ENCODE peak calls at places on chromosomes 2 and 18, in six cellular contexts. One of them, this sample, is unnamed.

GRCh38 chr2:38581193-38582147 is 21.3 kb downstream of the HNRNPLL start:
- DNase-seq in activated CD4-positive, alpha-beta memory T cell treated with anti-CD3 and anti-CD28 coated beads for 36 hours: peak
- DNase-seq in KG1: peak
- DNase-seq in retina: peak
- DNase-seq in H54: no peak
- DNase-seq in NCI-H2029: peak
- DNase-seq in this sample: no peak

GRCh38 chr2:20371656-20372055 is 21.0 kb upstream of the PUM2 start:
- DNase-seq in activated CD4-positive, alpha-beta memory T cell treated with anti-CD3 and anti-CD28 coated beads for 36 hours: no peak
- DNase-seq in KG1: no peak
- DNase-seq in retina: no peak
- DNase-seq in H54: no peak
- DNase-seq in NCI-H2029: no peak
- DNase-seq in this sample: no peak

GRCh38 chr2:136384541-136385303 is 266.8 kb upstream of the CXCR4 start:
- DNase-seq in activated CD4-positive, alpha-beta memory T cell treated with anti-CD3 and anti-CD28 coated beads for 36 hours: peak
- DNase-seq in KG1: peak
- DNase-seq in retina: peak
- DNase-seq in H54: no peak
- DNase-seq in NCI-H2029: peak
- DNase-seq in this sample: no peak

GRCh38 chr2:215751200-215751910 is 262.0 kb downstream of the MREG start:
- DNase-seq in activated CD4-positive, alpha-beta memory T cell treated with anti-CD3 and anti-CD28 coated beads for 36 hours: no peak
- DNase-seq in KG1: no peak
- DNase-seq in retina: no peak
- DNase-seq in H54: peak
- DNase-seq in NCI-H2029: no peak
- DNase-seq in this sample: no peak

GRCh38 chr2:12202702-12203101 is 456.3 kb downstream of the LPIN1 start:
- DNase-seq in activated CD4-positive, alpha-beta memory T cell treated with anti-CD3 and anti-CD28 coated beads for 36 hours: no peak
- DNase-seq in KG1: no peak
- DNase-seq in retina: no peak
- DNase-seq in H54: no peak
- DNase-seq in NCI-H2029: no peak
- DNase-seq in this sample: no peak

GRCh38 chr2:40415391-40415790 is 36.5 kb downstream of the SLC8A1 start:
- DNase-seq in activated CD4-positive, alpha-beta memory T cell treated with anti-CD3 and anti-CD28 coated beads for 36 hours: no peak
- DNase-seq in KG1: no peak
- DNase-seq in retina: no peak
- DNase-seq in H54: no peak
- DNase-seq in NCI-H2029: no peak
- DNase-seq in this sample: no peak

GRCh38 chr18:79605481-79605880 is 74.1 kb upstream of the CTDP1 start:
- DNase-seq in activated CD4-positive, alpha-beta memory T cell treated with anti-CD3 and anti-CD28 coated beads for 36 hours: no peak
- DNase-seq in KG1: no peak
- DNase-seq in retina: no peak
- DNase-seq in H54: no peak
- DNase-seq in NCI-H2029: no peak
- DNase-seq in this sample: peak

GRCh38 chr18:40414155-40414754 is 1540.8 kb upstream of the PIK3C3 start:
- DNase-seq in activated CD4-positive, alpha-beta memory T cell treated with anti-CD3 and anti-CD28 coated beads for 36 hours: no peak
- DNase-seq in KG1: no peak
- DNase-seq in retina: peak
- DNase-seq in H54: no peak
- DNase-seq in NCI-H2029: peak
- DNase-seq in this sample: no peak

GRCh38 chr2:226426292-226426736 is 373.3 kb downstream of the IRS1 start:
- DNase-seq in activated CD4-positive, alpha-beta memory T cell treated with anti-CD3 and anti-CD28 coated beads for 36 hours: no peak
- DNase-seq in KG1: no peak
- DNase-seq in retina: no peak
- DNase-seq in H54: no peak
- DNase-seq in NCI-H2029: no peak
- DNase-seq in this sample: no peak

GRCh38 chr18:6785001-6785400 is 55.5 kb downstream of the ARHGAP28 start:
- DNase-seq in activated CD4-positive, alpha-beta memory T cell treated with anti-CD3 and anti-CD28 coated beads for 36 hours: no peak
- DNase-seq in KG1: no peak
- DNase-seq in retina: no peak
- DNase-seq in H54: no peak
- DNase-seq in NCI-H2029: no peak
- DNase-seq in this sample: no peak

GRCh38 chr2:84532291-84532690 is 16.0 kb downstream of the DNAH6 start:
- DNase-seq in activated CD4-positive, alpha-beta memory T cell treated with anti-CD3 and anti-CD28 coated beads for 36 hours: no peak
- DNase-seq in KG1: no peak
- DNase-seq in retina: no peak
- DNase-seq in H54: no peak
- DNase-seq in NCI-H2029: no peak
- DNase-seq in this sample: no peak

GRCh38 chr18:59881728-59882685 is 17.8 kb upstream of the PMAIP1 start:
- DNase-seq in activated CD4-positive, alpha-beta memory T cell treated with anti-CD3 and anti-CD28 coated beads for 36 hours: peak
- DNase-seq in KG1: no peak
- DNase-seq in retina: no peak
- DNase-seq in H54: no peak
- DNase-seq in NCI-H2029: no peak
- DNase-seq in this sample: no peak

GRCh38 chr2:158184556-158185343 is 83.1 kb downstream of the UPP2 start:
- DNase-seq in activated CD4-positive, alpha-beta memory T cell treated with anti-CD3 and anti-CD28 coated beads for 36 hours: no peak
- DNase-seq in KG1: no peak
- DNase-seq in retina: no peak
- DNase-seq in H54: no peak
- DNase-seq in NCI-H2029: no peak
- DNase-seq in this sample: no peak

GRCh38 chr2:143953386-143953785 is 566.5 kb downstream of the ZEB2 start:
- DNase-seq in activated CD4-positive, alpha-beta memory T cell treated with anti-CD3 and anti-CD28 coated beads for 36 hours: no peak
- DNase-seq in KG1: no peak
- DNase-seq in retina: no peak
- DNase-seq in H54: no peak
- DNase-seq in NCI-H2029: no peak
- DNase-seq in this sample: no peak

GRCh38 chr2:10894264-10894935 is 17.3 kb upstream of the KCNF1 start:
- DNase-seq in activated CD4-positive, alpha-beta memory T cell treated with anti-CD3 and anti-CD28 coated beads for 36 hours: no peak
- DNase-seq in KG1: no peak
- DNase-seq in retina: no peak
- DNase-seq in H54: no peak
- DNase-seq in NCI-H2029: no peak
- DNase-seq in this sample: no peak

GRCh38 chr2:233519787-233520611 is 46.6 kb downstream of the USP40 start:
- DNase-seq in activated CD4-positive, alpha-beta memory T cell treated with anti-CD3 and anti-CD28 coated beads for 36 hours: no peak
- DNase-seq in KG1: no peak
- DNase-seq in retina: no peak
- DNase-seq in H54: no peak
- DNase-seq in NCI-H2029: no peak
- DNase-seq in this sample: no peak

GRCh38 chr2:239381709-239382134 is 19.1 kb downstream of the HDAC4 start:
- DNase-seq in activated CD4-positive, alpha-beta memory T cell treated with anti-CD3 and anti-CD28 coated beads for 36 hours: peak
- DNase-seq in KG1: no peak
- DNase-seq in retina: no peak
- DNase-seq in H54: no peak
- DNase-seq in NCI-H2029: no peak
- DNase-seq in this sample: peak

GRCh38 chr2:207791579-207792243 is 22.0 kb upstream of the FZD5 start:
- DNase-seq in activated CD4-positive, alpha-beta memory T cell treated with anti-CD3 and anti-CD28 coated beads for 36 hours: no peak
- DNase-seq in KG1: no peak
- DNase-seq in retina: no peak
- DNase-seq in H54: no peak
- DNase-seq in NCI-H2029: no peak
- DNase-seq in this sample: no peak

GRCh38 chr2:26157580-26157979 is 15.3 kb upstream of the GAREM2 start:
- DNase-seq in activated CD4-positive, alpha-beta memory T cell treated with anti-CD3 and anti-CD28 coated beads for 36 hours: no peak
- DNase-seq in KG1: no peak
- DNase-seq in retina: no peak
- DNase-seq in H54: no peak
- DNase-seq in NCI-H2029: no peak
- DNase-seq in this sample: no peak

GRCh38 chr2:176613358-176614032 is 344.3 kb downstream of the MTX2 start:
- DNase-seq in activated CD4-positive, alpha-beta memory T cell treated with anti-CD3 and anti-CD28 coated beads for 36 hours: no peak
- DNase-seq in KG1: no peak
- DNase-seq in retina: no peak
- DNase-seq in H54: no peak
- DNase-seq in NCI-H2029: no peak
- DNase-seq in this sample: no peak

GRCh38 chr18:62523631-62524442 is 1.0 kb downstream of the ZCCHC2 start:
- DNase-seq in activated CD4-positive, alpha-beta memory T cell treated with anti-CD3 and anti-CD28 coated beads for 36 hours: peak
- DNase-seq in KG1: no peak
- DNase-seq in retina: peak
- DNase-seq in H54: no peak
- DNase-seq in NCI-H2029: no peak
- DNase-seq in this sample: peak

GRCh38 chr2:142769761-142770160 is 107.7 kb upstream of the KYNU start:
- DNase-seq in activated CD4-positive, alpha-beta memory T cell treated with anti-CD3 and anti-CD28 coated beads for 36 hours: no peak
- DNase-seq in KG1: no peak
- DNase-seq in retina: no peak
- DNase-seq in H54: no peak
- DNase-seq in NCI-H2029: no peak
- DNase-seq in this sample: no peak

GRCh38 chr2:85470850-85471800 is 52.6 kb downstream of the SH2D6 start:
- DNase-seq in activated CD4-positive, alpha-beta memory T cell treated with anti-CD3 and anti-CD28 coated beads for 36 hours: no peak
- DNase-seq in KG1: peak
- DNase-seq in retina: no peak
- DNase-seq in H54: no peak
- DNase-seq in NCI-H2029: no peak
- DNase-seq in this sample: no peak

GRCh38 chr2:206804326-206804725 is 38.9 kb downstream of the FASTKD2 start:
- DNase-seq in activated CD4-positive, alpha-beta memory T cell treated with anti-CD3 and anti-CD28 coated beads for 36 hours: no peak
- DNase-seq in KG1: no peak
- DNase-seq in retina: no peak
- DNase-seq in H54: no peak
- DNase-seq in NCI-H2029: no peak
- DNase-seq in this sample: no peak

GRCh38 chr18:45621068-45621511 is 5.8 kb downstream of the SLC14A2 start:
- DNase-seq in activated CD4-positive, alpha-beta memory T cell treated with anti-CD3 and anti-CD28 coated beads for 36 hours: peak
- DNase-seq in KG1: peak
- DNase-seq in retina: peak
- DNase-seq in H54: peak
- DNase-seq in NCI-H2029: peak
- DNase-seq in this sample: peak